ENCODE peak calls at places on chromosomes 3 and 15, in four cellular contexts. W is sigmoid colon, N is tibial nerve, T is spleen. S is an unnamed sample.

GRCh38 chr15:29333261-29333660 is 63.6 kb upstream of the NSMCE3 start:
- DNase-seq in W (no peak), N (no peak), T (no peak), S (no peak)

GRCh38 chr15:36232491-36232890 is 346.9 kb upstream of the CDIN1 start:
- DNase-seq in W (no peak), N (no peak), T (no peak), S (no peak)

GRCh38 chr3:152183473-152183872 is 85.3 kb upstream of the MBNL1 start:
- DNase-seq in W (no peak), N (no peak), T (no peak), S (no peak)

GRCh38 chr3:73141531-73141930 is 80.1 kb downstream of the EBLN2 start:
- DNase-seq in W (no peak), N (peak; percentile 69), T (no peak), S (no peak)

GRCh38 chr3:17553080-17553479 is 189.4 kb downstream of the TBC1D5 start:
- DNase-seq in W (no peak), N (no peak), T (no peak), S (no peak)

GRCh38 chr3:81692766-81693165 is 68.7 kb downstream of the GBE1 start:
- DNase-seq in W (no peak), N (no peak), T (no peak), S (no peak)

GRCh38 chr3:126986001-126986400 is 3.1 kb downstream of the PLXNA1 start:
- DNase-seq in W (no peak), N (no peak), T (no peak), S (no peak)

GRCh38 chr3:123320224-123320623 is 118.5 kb downstream of the SEC22A start:
- DNase-seq in W (no peak), N (no peak), T (peak; percentile 52), S (no peak)

GRCh38 chr3:43019168-43019765 is 40.2 kb downstream of the GASK1A start:
- DNase-seq in W (no peak), N (no peak), T (no peak), S (no peak)

GRCh38 chr3:38084019-38084968 is 45.3 kb downstream of the DLEC1 start:
- DNase-seq in W (no peak), N (no peak), T (no peak), S (no peak)

GRCh38 chr15:92898988-92899909 is 875 bp upstream of the CHD2 start:
- DNase-seq in W (no peak), N (no peak), T (no peak), S (no peak)

GRCh38 chr3:149174901-149175300 is 45.5 kb downstream of the HPS3 start:
- DNase-seq in W (no peak), N (no peak), T (no peak), S (no peak)
- H3K27ac ChIP-seq in W (no peak overlapping the region), N (no peak overlapping the region), T (no peak overlapping the region), S (no peak overlapping the region)

GRCh38 chr15:71201471-71201870 is 86.2 kb downstream of the THSD4 start:
- DNase-seq in W (no peak), N (no peak), T (no peak), S (no peak)

GRCh38 chr15:71203573-71204444 is 88.5 kb downstream of the THSD4 start:
- DNase-seq in W (no peak), N (no peak), T (no peak), S (no peak)

GRCh38 chr15:71202712-71203111 is 87.4 kb downstream of the THSD4 start:
- DNase-seq in W (no peak), N (no peak), T (no peak), S (no peak)

DNA sequence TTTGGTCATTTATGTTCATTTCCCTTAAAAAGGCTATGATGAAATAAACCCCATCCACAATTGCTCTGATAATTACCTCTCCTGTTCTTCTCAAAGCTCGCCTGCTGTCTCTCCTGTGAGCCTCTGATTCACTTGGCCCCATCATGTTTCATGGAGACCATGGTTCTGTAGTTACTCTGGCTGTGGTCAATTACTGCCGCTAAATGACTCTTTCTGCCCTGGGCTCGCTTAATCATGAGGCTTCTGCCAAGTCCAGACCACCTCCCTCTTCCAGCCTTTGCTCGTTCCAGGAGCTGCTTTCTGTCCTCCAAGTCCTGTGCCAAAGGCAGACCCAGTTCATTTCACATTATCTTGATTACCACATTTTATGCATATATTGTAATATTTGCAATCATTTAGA is 91.9 kb downstream of the THSD4 start:
- DNase-seq in W (no peak), N (no peak), T (no peak), S (no peak)
- H3K4me1 ChIP-seq in W (no peaks in the 10 kb centered on the region), N (no peaks in the 10 kb centered on the region), T (no peaks in the 10 kb centered on the region), S (peaks cover 6% of the 10 kb centered on the region)

DNA sequence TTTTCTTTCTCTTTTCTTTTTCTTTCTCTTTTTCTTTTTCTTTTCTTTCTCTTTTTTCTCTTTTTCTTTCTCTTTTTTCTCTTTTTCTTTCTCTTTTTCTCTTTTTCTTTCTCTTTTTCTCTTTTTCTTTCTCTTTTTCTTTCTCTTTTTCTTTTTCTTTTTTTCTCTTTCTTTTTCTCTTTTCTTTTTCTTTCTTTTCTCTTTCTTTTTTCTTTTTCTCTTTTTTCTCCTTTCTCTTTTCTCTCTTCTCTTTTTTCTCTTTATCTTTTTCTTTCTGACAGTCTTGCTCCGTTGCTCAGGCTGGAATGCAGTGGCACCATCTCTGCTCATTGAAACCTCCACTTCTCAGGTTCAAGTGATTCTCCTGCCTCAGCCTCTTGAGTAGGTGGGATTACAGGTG is 335.7 kb downstream of the SQOR start:
- DNase-seq in W (no peak), N (no peak), T (no peak), S (no peak)
- TF ChIP-seq POLR2A in W (no peak), N (no peak), T (no peak), S (no peak)

GRCh38 chr15:57596978-57597377 is 5.3 kb downstream of the MYZAP start:
- DNase-seq in W (peak; percentile 72), N (no peak), T (no peak), S (no peak)
- H3K27ac ChIP-seq in W (peak overlapping the region; percentile 85), N (no peak overlapping the region), T (peak overlapping the region; percentile 76), S (peak overlapping the region; percentile 68)

GRCh38 chr3:71566776-71567175 is 16.8 kb downstream of the FOXP1 start:
- DNase-seq in W (no peak), N (no peak), T (no peak), S (no peak)
- H3K4me1 ChIP-seq in W (no peaks in the 10 kb centered on the region), N (no peaks in the 10 kb centered on the region), T (peaks cover 34% of the 10 kb centered on the region), S (no peaks in the 10 kb centered on the region)

DNA sequence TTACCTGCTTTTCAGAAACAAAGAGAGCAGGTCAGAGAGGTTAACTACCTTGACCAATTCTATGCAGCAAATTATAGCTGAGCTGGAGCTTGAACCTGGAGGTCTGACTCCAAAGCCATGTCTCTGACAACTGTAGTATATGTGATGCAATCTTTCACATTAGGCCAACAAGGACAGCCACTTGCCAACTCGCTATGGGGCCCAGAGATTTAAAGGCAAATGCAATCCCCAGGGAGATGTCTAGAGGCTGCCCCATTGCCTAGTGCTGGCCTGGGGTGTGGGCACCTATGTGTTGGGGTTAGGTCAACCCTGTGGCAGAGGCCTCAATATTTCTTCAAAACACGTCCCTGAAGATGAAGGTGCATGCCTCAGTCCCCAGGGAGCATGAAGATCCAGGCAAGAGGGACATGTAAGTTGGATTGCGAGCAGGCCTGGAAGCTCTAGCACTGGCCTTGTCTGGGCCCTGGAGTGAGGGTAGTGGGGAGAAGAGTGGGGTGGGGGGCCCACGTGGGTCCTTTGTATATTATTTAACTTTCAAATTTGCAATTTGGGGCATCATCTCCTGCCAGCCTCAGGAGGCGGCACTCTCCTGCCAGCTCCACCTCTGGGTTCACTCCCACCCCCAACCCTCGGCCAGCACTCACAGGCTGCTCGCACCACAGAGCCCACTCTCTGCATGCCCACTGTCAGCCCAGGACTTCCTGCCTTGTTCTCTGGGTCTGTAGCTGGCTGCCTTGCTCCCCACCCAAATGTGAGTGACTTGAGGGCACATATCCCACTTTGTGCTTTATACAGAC is 64.3 kb downstream of the SLC12A8 start:
- DNase-seq in W (peak; percentile 54), N (no peak), T (no peak), S (no peak)
- TF ChIP-seq POLR2A in W (no peak), N (no peak), T (no peak), S (no peak)

S was measured in vagina.